ENCODE peak calls at places on chromosome 11, in five cellular contexts. One of them, this sample, is unnamed.
A peak's percentile ranks its signal among the peaks of the same experiment; 100 is the strongest.

GRCh38 chr11:7673724-7674434 is 579 bp upstream of the CYB5R2 start:
- DNase-seq in activated gamma-delta T cell treated with Interleukin-2 at 50 U/mL for 16 hours: no peak
- DNase-seq in COR-L47: no peak
- DNase-seq in frontal cortex: no peak
- DNase-seq in Panc1: no peak
- DNase-seq in this sample: no peak

GRCh38 chr11:76124905-76125566 is 81.3 kb downstream of the WNT11 start:
- DNase-seq in activated gamma-delta T cell treated with Interleukin-2 at 50 U/mL for 16 hours: no peak
- DNase-seq in COR-L47: no peak
- DNase-seq in frontal cortex: no peak
- DNase-seq in Panc1: no peak
- DNase-seq in this sample: no peak

GRCh38 chr11:115506909-115507649 is 2.9 kb upstream of the CADM1 start:
- DNase-seq in activated gamma-delta T cell treated with Interleukin-2 at 50 U/mL for 16 hours: no peak
- DNase-seq in COR-L47: no peak
- DNase-seq in frontal cortex: no peak
- DNase-seq in Panc1: no peak
- DNase-seq in this sample: no peak

GRCh38 chr11:126159719-126160344 is 51.6 kb downstream of the RPUSD4 start:
- DNase-seq in activated gamma-delta T cell treated with Interleukin-2 at 50 U/mL for 16 hours: no peak
- DNase-seq in COR-L47: no peak
- DNase-seq in frontal cortex: no peak
- DNase-seq in Panc1: no peak
- DNase-seq in this sample: no peak

GRCh38 chr11:10349281-10349665 is 44.4 kb downstream of the ADM start:
- DNase-seq in activated gamma-delta T cell treated with Interleukin-2 at 50 U/mL for 16 hours: no peak
- DNase-seq in COR-L47: no peak
- DNase-seq in frontal cortex: no peak
- DNase-seq in Panc1: no peak
- DNase-seq in this sample: no peak

GRCh38 chr11:2210366-2211112 is 38.9 kb upstream of the TH start:
- DNase-seq in activated gamma-delta T cell treated with Interleukin-2 at 50 U/mL for 16 hours: no peak
- DNase-seq in COR-L47: no peak
- DNase-seq in frontal cortex: no peak
- DNase-seq in Panc1: no peak
- DNase-seq in this sample: peak; percentile 8

GRCh38 chr11:37812281-37812880 is 1214.3 kb upstream of the RAG2 start:
- DNase-seq in activated gamma-delta T cell treated with Interleukin-2 at 50 U/mL for 16 hours: no peak
- DNase-seq in COR-L47: no peak
- DNase-seq in frontal cortex: no peak
- DNase-seq in Panc1: no peak
- DNase-seq in this sample: no peak

GRCh38 chr11:115817844-115818565 is 313.8 kb upstream of the CADM1 start:
- DNase-seq in activated gamma-delta T cell treated with Interleukin-2 at 50 U/mL for 16 hours: no peak
- DNase-seq in COR-L47: no peak
- DNase-seq in frontal cortex: no peak
- DNase-seq in Panc1: no peak
- DNase-seq in this sample: no peak

GRCh38 chr11:96082002-96082899 is 158.3 kb upstream of the MTMR2 start:
- DNase-seq in activated gamma-delta T cell treated with Interleukin-2 at 50 U/mL for 16 hours: no peak
- DNase-seq in COR-L47: no peak
- DNase-seq in frontal cortex: no peak
- DNase-seq in Panc1: no peak
- DNase-seq in this sample: no peak

GRCh38 chr11:35346472-35347136 is 72.8 kb downstream of the SLC1A2 start:
- DNase-seq in activated gamma-delta T cell treated with Interleukin-2 at 50 U/mL for 16 hours: no peak
- DNase-seq in COR-L47: no peak
- DNase-seq in frontal cortex: no peak
- DNase-seq in Panc1: no peak
- DNase-seq in this sample: no peak

GRCh38 chr11:43579171-43579918 is 101.2 kb upstream of the HSD17B12 start:
- DNase-seq in activated gamma-delta T cell treated with Interleukin-2 at 50 U/mL for 16 hours: no peak
- DNase-seq in COR-L47: no peak
- DNase-seq in frontal cortex: no peak
- DNase-seq in Panc1: no peak
- DNase-seq in this sample: no peak

GRCh38 chr11:34168642-34169051 is 63.2 kb downstream of the NAT10 start:
- DNase-seq in activated gamma-delta T cell treated with Interleukin-2 at 50 U/mL for 16 hours: no peak
- DNase-seq in COR-L47: no peak
- DNase-seq in frontal cortex: no peak
- DNase-seq in Panc1: no peak
- DNase-seq in this sample: no peak

GRCh38 chr11:45933131-45933821 is 10.8 kb downstream of the LARGE2 start:
- DNase-seq in activated gamma-delta T cell treated with Interleukin-2 at 50 U/mL for 16 hours: no peak
- DNase-seq in COR-L47: no peak
- DNase-seq in frontal cortex: no peak
- DNase-seq in Panc1: no peak
- DNase-seq in this sample: no peak

GRCh38 chr11:57425565-57426438 is 1.1 kb downstream of the SLC43A3 start:
- DNase-seq in activated gamma-delta T cell treated with Interleukin-2 at 50 U/mL for 16 hours: no peak
- DNase-seq in COR-L47: no peak
- DNase-seq in frontal cortex: no peak
- DNase-seq in Panc1: no peak
- DNase-seq in this sample: no peak

GRCh38 chr11:33515347-33515746 is 185.3 kb downstream of the C11orf91 start:
- DNase-seq in activated gamma-delta T cell treated with Interleukin-2 at 50 U/mL for 16 hours: no peak
- DNase-seq in COR-L47: no peak
- DNase-seq in frontal cortex: no peak
- DNase-seq in Panc1: no peak
- DNase-seq in this sample: no peak

GRCh38 chr11:2214527-2215229 is 43.1 kb upstream of the TH start:
- DNase-seq in activated gamma-delta T cell treated with Interleukin-2 at 50 U/mL for 16 hours: peak; percentile 3
- DNase-seq in COR-L47: no peak
- DNase-seq in frontal cortex: no peak
- DNase-seq in Panc1: no peak
- DNase-seq in this sample: peak; percentile 14

GRCh38 chr11:96307748-96308133 is 35.3 kb downstream of the MAML2 start:
- DNase-seq in activated gamma-delta T cell treated with Interleukin-2 at 50 U/mL for 16 hours: no peak
- DNase-seq in COR-L47: no peak
- DNase-seq in frontal cortex: no peak
- DNase-seq in Panc1: peak; percentile 84
- DNase-seq in this sample: no peak

GRCh38 chr11:68584097-68584496 is 100.2 kb upstream of the GAL start:
- DNase-seq in activated gamma-delta T cell treated with Interleukin-2 at 50 U/mL for 16 hours: peak; percentile 48
- DNase-seq in COR-L47: peak; percentile 14
- DNase-seq in frontal cortex: no peak
- DNase-seq in Panc1: no peak
- DNase-seq in this sample: peak; percentile 43

GRCh38 chr11:35185696-35186095 is 46.7 kb downstream of the CD44 start:
- DNase-seq in activated gamma-delta T cell treated with Interleukin-2 at 50 U/mL for 16 hours: no peak
- DNase-seq in COR-L47: no peak
- DNase-seq in frontal cortex: no peak
- DNase-seq in Panc1: no peak
- DNase-seq in this sample: no peak

GRCh38 chr11:114195981-114196731 is 100.0 kb upstream of the NNMT start:
- DNase-seq in activated gamma-delta T cell treated with Interleukin-2 at 50 U/mL for 16 hours: no peak
- DNase-seq in COR-L47: no peak
- DNase-seq in frontal cortex: no peak
- DNase-seq in Panc1: no peak
- DNase-seq in this sample: no peak

GRCh38 chr11:62974848-62975522 is 9.8 kb downstream of the SLC22A6 start:
- DNase-seq in activated gamma-delta T cell treated with Interleukin-2 at 50 U/mL for 16 hours: no peak
- DNase-seq in COR-L47: peak; percentile 81
- DNase-seq in frontal cortex: no peak
- DNase-seq in Panc1: no peak
- DNase-seq in this sample: no peak

GRCh38 chr11:118609380-118610219 is 2.2 kb downstream of the PHLDB1 start:
- DNase-seq in activated gamma-delta T cell treated with Interleukin-2 at 50 U/mL for 16 hours: no peak
- DNase-seq in COR-L47: no peak
- DNase-seq in frontal cortex: no peak
- DNase-seq in Panc1: no peak
- DNase-seq in this sample: peak; percentile 35

GRCh38 chr11:110196884-110197420 is 99.5 kb downstream of the RDX start:
- DNase-seq in activated gamma-delta T cell treated with Interleukin-2 at 50 U/mL for 16 hours: no peak
- DNase-seq in COR-L47: no peak
- DNase-seq in frontal cortex: no peak
- DNase-seq in Panc1: no peak
- DNase-seq in this sample: no peak